ENCODE peak calls at places on chromosomes 6 and 20, in nine cellular contexts. S is transverse colon; V is lower leg skin; A is left ventricle myocardium inferior; N is heart left ventricle; T is colonic mucosa; W is BE2C; Z is aorta; I is CD8-positive, alpha-beta memory T cell. H is an unnamed sample.

GRCh38 chr6:88529726-88530125 is 363.6 kb upstream of the CNR1 start:
- DNase-seq in S (no peak), V (no peak), A (no peak), N (no peak), T (no peak), W (no peak), Z (no peak), I (no peak), H (no peak)

GRCh38 chr6:32158052-32158451 is 4.1 kb downstream of the PPT2 start:
- DNase-seq in S (no peak), V (no peak), A (no peak), N (no peak), T (no peak), W (no peak), Z (no peak), I (no peak), H (no peak)

GRCh38 chr6:151760486-151760885 is 47.0 kb upstream of the ESR1 start:
- DNase-seq in S (no peak), V (no peak), A (no peak), N (no peak), T (no peak), W (no peak), Z (no peak), I (no peak), H (no peak)

GRCh38 chr6:154974485-154975149 is 20.5 kb upstream of the TIAM2 start:
- DNase-seq in S (no peak), V (no peak), A (no peak), N (no peak), T (no peak), W (no peak), Z (no peak), I (no peak), H (no peak)

GRCh38 chr20:49850463-49851233 is 38.0 kb downstream of the SLC9A8 start:
- DNase-seq in S (no peak), V (no peak), A (no peak), N (no peak), T (no peak), W (no peak), Z (no peak), I (no peak), H (no peak)

GRCh38 chr6:91267246-91267645 is 680.4 kb upstream of the MAP3K7 start:
- DNase-seq in S (no peak), V (no peak), A (no peak), N (no peak), T (no peak), W (no peak), Z (no peak), I (no peak), H (no peak)

GRCh38 chr20:48238781-48239180 is 453.5 kb upstream of the SULF2 start:
- DNase-seq in S (no peak), V (no peak), A (no peak), N (no peak), T (no peak), W (no peak), Z (no peak), I (no peak), H (no peak)

GRCh38 chr20:25865715-25866656 is 169.3 kb upstream of the ZNF337 start:
- DNase-seq in S (peak), V (no peak), A (peak), N (peak), T (peak), W (peak), Z (peak), I (peak), H (peak)

GRCh38 chr20:20732641-20733040 is 20.2 kb upstream of the RALGAPA2 start:
- DNase-seq in S (no peak), V (no peak), A (no peak), N (no peak), T (no peak), W (no peak), Z (no peak), I (no peak), H (no peak)

GRCh38 chr6:30349411-30350177 is 4.6 kb downstream of the RPP21 start:
- DNase-seq in S (no peak), V (no peak), A (no peak), N (no peak), T (no peak), W (no peak), Z (no peak), I (no peak), H (no peak)

GRCh38 chr6:4057036-4057435 is 21.9 kb downstream of the FAM217A start:
- DNase-seq in S (no peak), V (no peak), A (no peak), N (no peak), T (no peak), W (no peak), Z (no peak), I (no peak), H (no peak)

GRCh38 chr6:168179702-168180382 is 100.8 kb upstream of the FRMD1 start:
- DNase-seq in S (no peak), V (peak), A (no peak), N (no peak), T (peak), W (no peak), Z (no peak), I (no peak), H (no peak)

GRCh38 chr20:18750735-18751134 is 62.8 kb upstream of the SCP2D1 start:
- DNase-seq in S (no peak), V (no peak), A (no peak), N (no peak), T (no peak), W (no peak), Z (no peak), I (no peak), H (no peak)

GRCh38 chr6:140494321-140495085 is 1120.1 kb upstream of the CITED2 start:
- DNase-seq in S (no peak), V (no peak), A (no peak), N (no peak), T (no peak), W (no peak), Z (no peak), I (no peak), H (no peak)

GRCh38 chr6:42978487-42978792 is 541 bp downstream of the PEX6 start:
- DNase-seq in S (peak), V (peak), A (peak), N (peak), T (peak), W (no peak), Z (peak), I (no peak), H (peak)

GRCh38 chr20:49480236-49480635 is 2.2 kb downstream of the KCNB1 start:
- DNase-seq in S (no peak), V (no peak), A (no peak), N (no peak), T (no peak), W (no peak), Z (no peak), I (no peak), H (no peak)

GRCh38 chr6:33279971-33280511 is 3.1 kb downstream of the B3GALT4 start:
- DNase-seq in S (no peak), V (no peak), A (no peak), N (no peak), T (no peak), W (peak), Z (no peak), I (no peak), H (no peak)

GRCh38 chr6:26196846-26197683 is 109.8 kb downstream of the HFE start:
- DNase-seq in S (peak), V (peak), A (no peak), N (peak), T (peak), W (peak), Z (peak), I (peak), H (peak)

GRCh38 chr20:10385850-10386544 is 48.0 kb downstream of the MKKS start:
- DNase-seq in S (no peak), V (no peak), A (no peak), N (no peak), T (no peak), W (no peak), Z (no peak), I (no peak), H (no peak)

GRCh38 chr6:135085700-135086413 is 31.2 kb upstream of the HBS1L start:
- DNase-seq in S (no peak), V (no peak), A (no peak), N (no peak), T (no peak), W (no peak), Z (no peak), I (no peak), H (no peak)
- H3K4me3 ChIP-seq in S (no peak), V (no peak), A (no peak), N (no peak), T (no peak), W (no peak), Z (no peak), I (peak), H (no peak)

GRCh38 chr6:99353126-99353525 is 3.7 kb upstream of the FAXC start:
- DNase-seq in S (no peak), V (no peak), A (no peak), N (no peak), T (no peak), W (no peak), Z (no peak), I (no peak), H (no peak)

GRCh38 chr6:99348220-99348822 is 1.2 kb downstream of the FAXC start:
- DNase-seq in S (no peak), V (no peak), A (no peak), N (no peak), T (no peak), W (no peak), Z (no peak), I (no peak), H (no peak)

GRCh38 chr6:99348823-99349619 is 453 bp downstream of the FAXC start:
- DNase-seq in S (no peak), V (no peak), A (no peak), N (no peak), T (no peak), W (peak), Z (no peak), I (no peak), H (no peak)

GRCh38 chr6:99349620-99350141 is at the start of gene FAXC:
- DNase-seq in S (peak), V (no peak), A (no peak), N (peak), T (peak), W (peak), Z (peak), I (no peak), H (peak)

GRCh38 chr6:99350573-99350972 is 1.1 kb upstream of the FAXC start:
- DNase-seq in S (no peak), V (no peak), A (no peak), N (no peak), T (peak), W (no peak), Z (no peak), I (no peak), H (no peak)
- H3K4me3 ChIP-seq in S (peak), V (no peak), A (no peak), N (no peak), T (no peak), W (no peak), Z (no peak), I (no peak), H (no peak)

DNA sequence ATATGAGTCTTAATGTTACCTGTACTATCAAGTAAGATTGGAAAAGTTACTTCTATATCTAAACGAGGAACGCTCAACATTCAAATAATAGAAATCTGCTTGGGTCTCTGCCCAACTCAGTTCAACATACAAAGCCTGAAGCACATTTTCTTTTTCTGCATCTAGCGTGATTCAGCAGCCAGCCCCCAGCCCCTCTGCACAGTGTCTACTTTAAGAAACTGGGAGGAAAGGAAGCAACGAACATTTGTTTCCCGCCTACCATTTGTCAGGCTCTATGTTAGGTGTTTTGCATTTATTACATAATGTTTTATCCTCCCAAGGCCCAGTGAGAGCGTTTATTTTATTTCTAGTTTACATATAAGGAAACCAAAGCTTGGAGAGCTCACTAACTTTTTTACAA is 17.3 kb downstream of the PHACTR1 start:
- DNase-seq in S (no peak), V (no peak), A (no peak), N (no peak), T (no peak), W (no peak), Z (no peak), I (no peak), H (no peak)
- H3K4me3 ChIP-seq in S (no peak), V (no peak), A (no peak), N (no peak), T (no peak), W (no peak), Z (no peak), I (no peak), H (no peak)

DNA sequence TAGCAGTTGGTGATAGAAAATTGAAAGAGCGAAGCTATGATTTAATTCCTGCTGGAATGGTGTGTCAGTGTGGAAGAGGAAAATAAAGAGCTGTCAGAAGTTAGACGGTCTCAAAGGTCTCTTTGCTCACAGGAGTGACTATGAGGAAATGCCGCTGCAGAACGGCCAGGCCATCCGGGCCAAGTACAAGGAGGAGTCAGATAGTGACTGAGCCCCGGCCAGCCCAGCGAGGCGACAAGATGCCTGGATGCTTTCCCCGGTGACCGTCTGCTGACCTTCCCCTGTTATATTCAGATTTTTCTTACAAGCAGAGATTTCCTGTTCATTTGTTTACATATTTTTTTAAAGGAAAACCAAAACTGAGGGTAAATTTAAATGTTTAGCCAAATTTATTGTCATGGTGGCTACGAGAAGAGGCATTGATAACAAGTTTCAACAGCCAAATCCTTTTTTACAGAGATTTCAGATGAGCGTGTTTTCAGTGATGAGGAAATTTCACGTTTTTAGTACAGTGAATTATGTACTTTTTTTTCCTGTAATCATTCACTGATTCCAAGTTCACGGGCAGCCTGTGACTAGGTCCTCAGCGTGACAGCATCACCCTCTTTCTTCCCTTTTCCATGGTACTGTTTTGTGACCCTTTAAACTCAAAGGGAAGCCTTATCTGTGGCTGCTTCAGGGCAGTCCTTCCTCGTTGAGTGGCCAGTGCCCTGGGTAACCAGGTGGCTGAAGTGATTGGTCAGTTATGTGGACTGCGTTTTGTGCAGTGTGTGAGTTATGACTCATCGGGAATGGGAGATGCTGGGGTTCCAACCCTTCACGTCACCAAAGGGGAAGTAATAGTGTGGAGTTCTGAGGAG is 12.6 kb downstream of the DYNLT1 start:
- DNase-seq in S (peak), V (peak), A (peak), N (peak), T (peak), W (no peak), Z (peak), I (no peak), H (peak)
- H3K4me3 ChIP-seq in S (no peak), V (no peak), A (peak), N (no peak), T (no peak), W (no peak), Z (no peak), I (no peak), H (no peak)

GRCh38 chr6:158040051-158040803 is 58.6 kb downstream of the SYNJ2 start:
- DNase-seq in S (no peak), V (peak), A (no peak), N (no peak), T (no peak), W (peak), Z (peak), I (no peak), H (no peak)

GRCh38 chr6:158037771-158038170 is 56.1 kb downstream of the SYNJ2 start:
- DNase-seq in S (peak), V (peak), A (peak), N (no peak), T (no peak), W (no peak), Z (peak), I (no peak), H (no peak)

GRCh38 chr6:158038291-158039177 is 56.9 kb downstream of the SYNJ2 start:
- DNase-seq in S (peak), V (peak), A (peak), N (no peak), T (no peak), W (no peak), Z (peak), I (no peak), H (no peak)

GRCh38 chr6:158039571-158040050 is 57.9 kb downstream of the SYNJ2 start:
- DNase-seq in S (no peak), V (peak), A (peak), N (no peak), T (no peak), W (no peak), Z (peak), I (no peak), H (no peak)

DNA sequence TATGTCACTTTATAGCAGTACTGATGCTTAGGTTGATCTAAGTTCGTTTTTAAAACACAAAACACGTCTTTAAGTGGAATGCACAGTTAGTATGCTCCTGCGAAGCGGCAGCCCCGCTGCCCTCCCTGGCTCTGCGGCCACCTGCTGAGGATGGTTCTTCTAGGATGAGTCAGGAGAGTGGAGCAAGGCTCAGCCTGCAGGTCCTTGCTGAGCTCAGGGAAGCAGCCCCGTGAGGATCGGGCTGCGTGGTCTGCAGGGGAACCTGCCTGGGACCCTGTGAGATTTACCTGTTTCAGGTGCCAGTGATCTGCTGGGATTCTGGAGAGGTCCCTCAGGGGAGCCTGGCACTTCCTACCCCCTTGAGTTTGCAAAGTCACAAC is 57.5 kb downstream of the SYNJ2 start:
- DNase-seq in S (peak), V (peak), A (peak), N (no peak), T (no peak), W (no peak), Z (no peak), I (no peak), H (no peak)
- H3K4me3 ChIP-seq in S (no peak), V (no peak), A (no peak), N (no peak), T (no peak), W (no peak), Z (no peak), I (no peak), H (no peak)

H was measured in right lobe of liver.